ENCODE peak calls at places on chromosomes 7 and 10, in four cellular contexts. P is brain microvascular endothelial cell; S is CD8-positive, alpha-beta T cell; N is cardiac muscle cell. C is an unnamed sample. For H3K27me3, the result is how much of the 10 kb centered on the place peaks cover.

GRCh38 chr7:107953924-107954303 is 49.0 kb downstream of the LAMB1 start:
- DNase-seq in P (no peak), S (no peak), N (peak), C (no peak)

GRCh38 chr7:1144269-1144771 is 15.7 kb downstream of the ZFAND2A start:
- DNase-seq in P (peak), S (no peak), N (peak), C (peak)

GRCh38 chr7:92403760-92404074 is 43.6 kb upstream of the GATAD1 start:
- DNase-seq in P (no peak), S (no peak), N (no peak), C (no peak)

GRCh38 chr10:23718946-23719345 is 280.1 kb downstream of the OTUD1 start:
- DNase-seq in P (no peak), S (no peak), N (no peak), C (no peak)

GRCh38 chr10:132162021-132162531 is 24.7 kb upstream of the DPYSL4 start:
- DNase-seq in P (no peak), S (no peak), N (no peak), C (no peak)

GRCh38 chr7:145212050-145212449 is 376.2 kb upstream of the TPK1 start:
- DNase-seq in P (no peak), S (no peak), N (no peak), C (no peak)

GRCh38 chr7:69403169-69403568 is 195.1 kb upstream of the AUTS2 start:
- DNase-seq in P (no peak), S (no peak), N (peak), C (no peak)

GRCh38 chr7:48280100-48280499 is 108.8 kb downstream of the ABCA13 start:
- DNase-seq in P (peak), S (no peak), N (peak), C (no peak)

GRCh38 chr10:62687230-62687748 is 117.2 kb upstream of the ADO start:
- DNase-seq in P (peak), S (no peak), N (no peak), C (no peak)

GRCh38 chr7:87934699-87935372 is 785 bp downstream of the ADAM22 start:
- DNase-seq in P (no peak), S (no peak), N (peak), C (no peak)

GRCh38 chr10:14386202-14386593 is 55.5 kb upstream of the FRMD4A start:
- DNase-seq in P (peak), S (no peak), N (peak), C (no peak)

GRCh38 chr10:6320320-6321010 is 117.7 kb downstream of the PFKFB3 start:
- DNase-seq in P (no peak), S (no peak), N (no peak), C (no peak)

GRCh38 chr10:107032700-107033401 is 131.7 kb downstream of the SORCS1 start:
- DNase-seq in P (no peak), S (no peak), N (no peak), C (no peak)

GRCh38 chr7:132578050-132578370 is 1.7 kb upstream of the PLXNA4 start:
- DNase-seq in P (no peak), S (no peak), N (no peak), C (no peak)

GRCh38 chr10:72484521-72484920 is 129.8 kb upstream of the DNAJB12 start:
- DNase-seq in P (no peak), S (no peak), N (no peak), C (no peak)

GRCh38 chr7:87451187-87451586 is 24.3 kb downstream of the ABCB4 start:
- DNase-seq in P (no peak), S (no peak), N (no peak), C (no peak)

GRCh38 chr7:26856481-26856880 is 7.9 kb downstream of the SKAP2 start:
- DNase-seq in P (no peak), S (no peak), N (no peak), C (no peak)

GRCh38 chr10:129877773-129878371 is 86.2 kb downstream of the EBF3 start:
- DNase-seq in P (no peak), S (no peak), N (peak), C (no peak)

GRCh38 chr7:36023025-36023424 is 130.0 kb upstream of the EEPD1 start:
- DNase-seq in P (no peak), S (no peak), N (no peak), C (no peak)

GRCh38 chr10:124319926-124320391 is 98.8 kb downstream of the OAT start:
- DNase-seq in P (peak), S (no peak), N (peak), C (no peak)

DNA sequence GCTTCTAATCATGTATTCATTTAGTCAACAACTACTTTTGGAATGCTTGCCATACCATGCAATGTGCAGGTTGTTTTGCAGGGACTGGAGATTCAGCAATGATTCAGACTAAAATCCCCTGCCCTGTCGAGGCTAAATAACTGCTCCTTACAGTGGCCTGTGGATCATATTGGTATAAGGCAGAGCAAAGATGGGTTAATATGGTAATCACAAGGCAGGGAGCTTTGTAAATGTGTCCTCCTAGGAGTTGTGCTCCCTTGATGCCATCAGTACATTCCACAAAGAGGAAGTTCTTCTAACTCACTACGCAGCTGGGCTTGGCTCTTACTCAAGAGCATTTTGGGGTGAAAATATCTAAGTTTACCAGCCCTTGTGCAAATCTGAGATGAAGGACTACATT is 615 bp upstream of the IFIT2 start:
- DNase-seq in P (no peak), S (no peak), N (peak), C (no peak)
- H3K27me3 ChIP-seq in P (under half), S (under half), N (under half), C (under half)

GRCh38 chr10:114642729-114643128 is 15.3 kb downstream of the ABLIM1 start:
- DNase-seq in P (no peak), S (no peak), N (no peak), C (no peak)
- H3K27ac ChIP-seq in P (no peak), S (no peak), N (no peak), C (peak)

DNA sequence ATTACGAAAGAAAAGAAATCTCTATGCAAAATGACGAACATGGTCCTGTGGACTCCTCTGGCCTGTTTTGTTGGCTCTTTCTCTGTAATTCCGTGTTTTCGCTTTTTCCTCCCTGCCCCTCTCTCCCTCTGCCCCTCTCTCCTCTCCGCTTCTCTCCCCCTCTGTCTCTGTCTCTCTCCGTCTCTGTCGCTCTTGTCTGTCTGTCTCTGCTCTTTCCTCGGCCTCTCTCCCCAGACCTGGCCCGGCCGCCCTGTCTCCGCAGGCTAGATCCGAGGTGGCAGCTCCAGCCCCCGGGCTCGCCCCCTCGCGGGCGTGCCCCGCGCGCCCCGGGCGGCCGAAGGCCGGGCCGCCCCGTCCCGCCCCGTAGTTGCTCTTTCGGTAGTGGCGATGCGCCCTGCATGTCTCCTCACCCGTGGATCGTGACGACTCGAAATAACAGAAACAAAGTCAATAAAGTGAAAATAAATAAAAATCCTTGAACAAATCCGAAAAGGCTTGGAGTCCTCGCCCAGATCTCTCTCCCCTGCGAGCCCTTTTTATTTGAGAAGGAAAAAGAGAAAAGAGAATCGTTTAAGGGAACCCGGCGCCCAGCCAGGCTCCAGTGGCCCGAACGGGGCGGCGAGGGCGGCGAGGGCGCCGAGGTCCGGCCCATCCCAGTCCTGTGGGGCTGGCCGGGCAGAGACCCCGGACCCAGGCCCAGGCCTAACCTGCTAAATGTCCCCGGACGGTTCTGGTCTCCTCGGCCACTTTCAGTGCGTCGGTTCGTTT is 83.5 kb upstream of the SLF2 start:
- DNase-seq in P (no peak), S (no peak), N (no peak), C (no peak)
- H3K27me3 ChIP-seq in P (half or more), S (half or more), N (half or more), C (half or more)

GRCh38 chr7:128135275-128136214 is 104.3 kb upstream of the LRRC4 start:
- DNase-seq in P (peak), S (peak), N (peak), C (peak)
- H3K27ac ChIP-seq in P (no peak), S (no peak), N (no peak), C (no peak)

GRCh38 chr7:155493744-155494538 is 36.0 kb downstream of the EN2 start:
- DNase-seq in P (no peak), S (no peak), N (no peak), C (no peak)
- H3K27me3 ChIP-seq in P (under half), S (under half), N (half or more), C (half or more)

GRCh38 chr7:79452495-79453265 is 787 bp downstream of the MAGI2 start:
- DNase-seq in P (peak), S (no peak), N (peak), C (peak)
- H3K27ac ChIP-seq in P (peak), S (peak), N (peak), C (peak)

DNA sequence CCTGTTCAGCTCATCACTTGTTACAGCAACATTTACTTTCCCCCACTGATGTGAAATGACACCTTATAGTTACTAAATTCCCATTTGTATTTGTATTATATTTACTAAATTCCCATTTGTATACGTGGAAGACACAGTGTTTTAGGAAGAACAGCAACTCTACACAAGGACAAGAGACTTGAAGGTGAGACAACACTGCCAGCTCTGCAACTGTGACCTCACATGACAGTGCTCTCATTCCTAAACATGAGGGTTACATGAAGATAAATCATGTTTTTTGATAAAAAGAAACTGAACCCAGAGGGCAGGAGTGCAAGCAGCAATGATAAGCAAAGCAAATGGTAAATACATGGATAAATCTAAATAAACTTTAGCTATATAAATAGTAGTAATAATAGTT is 60.3 kb downstream of the ATAD1 start:
- DNase-seq in P (no peak), S (no peak), N (no peak), C (no peak)
- H3K27me3 ChIP-seq in P (under half), S (under half), N (under half), C (under half)

GRCh38 chr10:119330342-119330741 is 123.0 kb downstream of the GRK5 start:
- DNase-seq in P (no peak), S (no peak), N (no peak), C (no peak)
- H3K27ac ChIP-seq in P (no peak), S (no peak), N (no peak), C (peak)

GRCh38 chr10:11234857-11235640 is 217.4 kb downstream of the CELF2 start:
- DNase-seq in P (no peak), S (no peak), N (no peak), C (no peak)
- H3K27me3 ChIP-seq in P (under half), S (under half), N (under half), C (under half)